ENCODE peak calls at places on chromosomes 16 and 17, in five cellular contexts. Z is IMR-90, U is colonic mucosa, X is GM12878, B is mesenchymal stem cell. D is an unnamed sample. For H3K36me3 and H3K4me1, the result is how much of the 10 kb centered on the place peaks cover.

GRCh38 chr17:14201595-14201994 is 35.1 kb downstream of the CDRT15 start:
- DNase-seq in Z (no peak), U (no peak), X (no peak), B (no peak), D (no peak)

GRCh38 chr17:17500999-17501605 is 4.9 kb upstream of the RASD1 start:
- DNase-seq in Z (no peak), U (peak), X (no peak), B (no peak), D (no peak)

GRCh38 chr16:28543072-28543471 is 4.3 kb upstream of the NUPR1 start:
- DNase-seq in Z (no peak), U (peak), X (no peak), B (no peak), D (no peak)

GRCh38 chr16:3115011-3115410 is 2.6 kb downstream of the ZNF205 start:
- DNase-seq in Z (no peak), U (no peak), X (no peak), B (no peak), D (no peak)

GRCh38 chr17:66542183-66542966 is 240.0 kb downstream of the PRKCA start:
- DNase-seq in Z (peak), U (no peak), X (peak), B (peak), D (peak)

GRCh38 chr16:68564367-68564985 is 25.4 kb downstream of the ZFP90 start:
- DNase-seq in Z (peak), U (no peak), X (no peak), B (peak), D (peak)

GRCh38 chr16:35533683-35534082 is 2074.3 kb downstream of the TP53TG3F start:
- DNase-seq in Z (no peak), U (no peak), X (no peak), B (no peak), D (no peak)

GRCh38 chr16:29645699-29646187 is 17.3 kb upstream of the SPN start:
- DNase-seq in Z (no peak), U (no peak), X (peak), B (no peak), D (no peak)

GRCh38 chr17:1110844-1111598 is 68.8 kb downstream of the ABR start:
- DNase-seq in Z (peak), U (peak), X (no peak), B (peak), D (peak)

GRCh38 chr16:73170587-73170986 is 122.7 kb upstream of the ZFHX3 start:
- DNase-seq in Z (no peak), U (no peak), X (no peak), B (no peak), D (no peak)

GRCh38 chr17:80141463-80142165 is 5.3 kb downstream of the EIF4A3 start:
- DNase-seq in Z (no peak), U (no peak), X (no peak), B (no peak), D (no peak)

GRCh38 chr17:66849851-66850580 is 15.1 kb downstream of the CACNG5 start:
- DNase-seq in Z (no peak), U (no peak), X (no peak), B (no peak), D (no peak)

GRCh38 chr17:62653002-62653830 is 25.7 kb downstream of the MRC2 start:
- DNase-seq in Z (peak), U (peak), X (peak), B (peak), D (peak)

GRCh38 chr16:9402293-9402865 is 310.9 kb downstream of the HAPSTR1 start:
- DNase-seq in Z (no peak), U (no peak), X (no peak), B (no peak), D (no peak)

GRCh38 chr17:28865946-28866752 is 11.3 kb downstream of the ERAL1 start:
- DNase-seq in Z (no peak), U (no peak), X (no peak), B (no peak), D (no peak)

GRCh38 chr17:79325707-79326106 is 251.1 kb downstream of the ENGASE start:
- DNase-seq in Z (no peak), U (no peak), X (no peak), B (no peak), D (peak)

GRCh38 chr16:72013888-72014538 is 5.5 kb downstream of the DHODH start:
- DNase-seq in Z (no peak), U (no peak), X (no peak), B (no peak), D (no peak)

DNA sequence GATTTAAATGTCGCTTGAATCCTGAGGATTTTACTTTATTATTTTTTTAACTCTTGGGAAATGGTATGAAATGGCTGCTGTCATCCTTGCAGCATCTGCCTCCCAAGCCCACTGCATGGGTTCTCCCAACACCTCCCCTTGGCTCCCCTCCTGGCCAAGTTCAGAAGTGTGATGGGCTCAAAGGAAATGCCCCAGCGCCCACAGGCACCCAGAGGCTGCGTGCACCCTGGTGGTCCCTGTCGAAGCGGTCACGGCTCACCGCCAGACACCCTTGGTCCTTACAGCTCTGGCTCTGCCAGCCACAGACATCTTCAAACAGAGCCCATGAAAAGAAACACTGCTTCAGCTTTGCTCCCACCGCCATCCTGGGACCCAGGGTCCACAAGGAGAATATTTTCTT is 334.7 kb downstream of the SOX9 start:
- DNase-seq in Z (no peak), U (no peak), X (no peak), B (no peak), D (no peak)
- H3K9ac ChIP-seq in Z (no peak), U (peak), X (no peak), B (no peak), D (no peak)

GRCh38 chr16:11047057-11047456 is 102.7 kb downstream of the CLEC16A start:
- DNase-seq in Z (peak), U (no peak), X (no peak), B (peak), D (peak)
- H3K36me3 ChIP-seq in Z (under half), U (under half), X (under half), B (half or more), D (under half)

GRCh38 chr16:85087899-85088569 is 24.2 kb downstream of the CIBAR2 start:
- DNase-seq in Z (no peak), U (no peak), X (no peak), B (no peak), D (no peak)
- H3K4me1 ChIP-seq in Z (under half), U (under half), X (under half), B (under half), D (under half)

GRCh38 chr16:70634861-70635260 is 11.5 kb upstream of the IL34 start:
- DNase-seq in Z (peak), U (no peak), X (no peak), B (no peak), D (peak)

GRCh38 chr16:70635356-70636016 is 10.9 kb upstream of the IL34 start:
- DNase-seq in Z (peak), U (no peak), X (no peak), B (peak), D (peak)

GRCh38 chr16:70642633-70643032 is 3.7 kb upstream of the IL34 start:
- DNase-seq in Z (no peak), U (no peak), X (no peak), B (no peak), D (no peak)

GRCh38 chr16:70644763-70645597 is 1.4 kb upstream of the IL34 start:
- DNase-seq in Z (no peak), U (no peak), X (no peak), B (no peak), D (no peak)

DNA sequence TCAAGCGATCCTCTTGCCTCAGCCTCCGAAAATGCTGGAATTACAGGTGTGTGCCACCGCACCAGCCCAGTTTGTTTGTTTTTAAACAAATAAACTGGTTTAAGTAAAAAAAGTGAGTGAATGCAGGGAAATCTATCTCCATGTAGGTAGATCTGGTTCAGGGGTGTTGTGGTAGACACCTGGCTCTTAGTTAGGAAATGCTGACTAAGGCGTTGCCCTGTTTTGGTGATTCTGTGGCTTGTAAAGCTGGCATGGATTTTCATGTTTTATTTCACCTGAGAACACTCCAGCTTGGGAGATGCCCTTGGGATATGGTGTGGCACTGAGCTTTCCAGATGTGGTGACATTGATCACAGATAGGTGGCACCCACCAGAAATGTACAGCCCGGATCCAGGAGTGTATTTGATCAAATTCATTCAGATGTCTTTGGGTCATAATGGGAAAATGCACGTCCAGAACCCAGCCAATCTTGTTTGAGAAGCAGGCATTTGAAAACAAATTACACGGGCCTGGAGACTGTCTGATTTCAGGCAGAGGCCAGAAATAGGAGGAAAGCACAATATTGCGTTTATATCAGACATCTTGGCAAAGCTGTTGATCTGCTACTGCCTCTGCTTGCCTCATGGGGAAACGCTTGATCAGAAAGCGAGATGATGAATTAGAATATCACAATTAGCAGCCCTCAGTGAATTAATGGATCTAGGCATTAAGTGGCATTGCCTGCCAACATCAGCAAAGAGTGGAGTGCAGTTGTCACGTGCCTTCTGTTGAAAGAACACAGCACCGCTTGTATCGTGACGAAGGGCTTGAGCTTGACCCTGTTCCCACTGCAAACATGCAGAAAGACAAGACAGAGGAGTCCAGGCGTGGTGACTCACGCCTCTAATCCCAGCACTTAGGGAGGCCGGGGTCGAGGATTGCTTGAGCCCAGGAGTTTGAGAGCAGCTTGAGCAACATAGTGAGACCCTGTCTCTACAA is 7.3 kb upstream of the IL34 start:
- DNase-seq in Z (peak), U (no peak), X (no peak), B (peak), D (peak)
- H3K9ac ChIP-seq in Z (no peak), U (peak), X (no peak), B (peak), D (peak)

GRCh38 chr17:4073983-4074830 is 68.6 kb downstream of the ZZEF1 start:
- DNase-seq in Z (no peak), U (peak), X (peak), B (peak), D (no peak)

GRCh38 chr17:4074831-4075495 is 67.9 kb downstream of the ZZEF1 start:
- DNase-seq in Z (peak), U (no peak), X (peak), B (peak), D (peak)

GRCh38 chr17:4068918-4069317 is 73.9 kb downstream of the ZZEF1 start:
- DNase-seq in Z (no peak), U (no peak), X (no peak), B (no peak), D (no peak)

DNA sequence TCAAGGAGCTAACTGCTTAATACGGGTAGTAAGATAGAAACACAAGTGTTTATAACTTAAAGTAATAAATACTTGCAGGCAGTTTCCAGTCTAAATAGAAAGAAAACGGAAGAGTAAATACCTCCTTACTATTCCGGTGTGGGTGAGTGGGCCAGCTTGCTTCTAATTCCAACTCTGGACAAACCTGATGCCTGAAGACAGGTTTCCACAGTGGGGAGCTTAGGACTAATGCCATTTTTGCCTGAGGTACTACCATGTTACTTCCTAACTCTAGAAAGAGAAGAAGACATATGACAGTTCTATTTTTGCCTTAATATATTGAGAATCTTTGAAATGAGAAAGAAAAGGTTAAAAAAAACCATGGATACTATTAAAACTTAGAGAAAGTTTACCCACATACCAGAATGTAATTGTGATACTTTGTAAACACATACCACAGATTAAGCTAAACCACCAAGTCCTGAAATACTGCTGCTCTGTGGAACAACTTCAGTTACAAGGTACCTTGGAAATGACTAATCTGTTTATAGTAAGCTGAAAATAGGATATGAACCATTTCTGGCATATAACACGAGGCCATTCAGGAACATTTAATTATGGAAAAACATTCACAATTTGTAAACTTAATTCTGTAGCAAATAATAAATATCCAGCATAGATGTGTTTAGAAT is 70.2 kb downstream of the ZZEF1 start:
- DNase-seq in Z (peak), U (no peak), X (no peak), B (peak), D (peak)
- H3K36me3 ChIP-seq in Z (half or more), U (under half), X (half or more), B (under half), D (half or more)

GRCh38 chr17:21280081-21280518 is 4.4 kb upstream of the MAP2K3 start:
- DNase-seq in Z (peak), U (peak), X (peak), B (peak), D (peak)
- H3K4me1 ChIP-seq in Z (under half), U (under half), X (under half), B (under half), D (under half)

DNA sequence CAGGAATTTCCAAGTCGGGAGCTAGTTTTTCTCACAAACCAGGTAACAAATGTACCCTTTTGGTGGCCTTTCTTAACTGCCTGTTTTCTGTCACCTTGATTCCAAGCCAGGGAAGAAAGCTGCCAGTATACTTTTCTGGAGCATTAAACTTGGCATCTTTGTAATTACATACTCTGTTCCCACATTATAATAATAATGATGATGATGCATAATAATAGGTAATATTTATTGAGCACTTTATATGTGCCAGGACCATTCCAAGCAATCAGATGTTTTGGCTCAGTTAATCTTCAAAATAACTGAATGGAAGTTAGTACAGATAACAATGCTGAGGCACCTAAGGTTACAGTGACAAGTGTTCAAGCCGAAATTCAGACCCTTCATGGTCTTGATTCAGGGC is 11.1 kb upstream of the PSMC5 start:
- DNase-seq in Z (no peak), U (no peak), X (no peak), B (no peak), D (no peak)
- H3K9ac ChIP-seq in Z (peak), U (no peak), X (no peak), B (no peak), D (no peak)

GRCh38 chr16:57020651-57021050 is 31.3 kb downstream of the NLRC5 start:
- DNase-seq in Z (no peak), U (no peak), X (no peak), B (no peak), D (no peak)
- H3K36me3 ChIP-seq in Z (under half), U (under half), X (under half), B (under half), D (half or more)

GRCh38 chr17:38750312-38751121 is 2.0 kb upstream of the PSMB3 start:
- DNase-seq in Z (peak), U (peak), X (no peak), B (peak), D (peak)
- H3K4me1 ChIP-seq in Z (under half), U (under half), X (under half), B (under half), D (under half)

GRCh38 chr17:77106874-77107358 is 33.9 kb upstream of the SEC14L1 start:
- DNase-seq in Z (no peak), U (no peak), X (peak), B (no peak), D (no peak)

GRCh38 chr17:77105706-77106105 is 35.1 kb upstream of the SEC14L1 start:
- DNase-seq in Z (no peak), U (no peak), X (no peak), B (no peak), D (no peak)

GRCh38 chr17:77109159-77110005 is 31.4 kb upstream of the SEC14L1 start:
- DNase-seq in Z (no peak), U (no peak), X (no peak), B (no peak), D (no peak)

GRCh38 chr17:77110006-77110374 is 30.8 kb upstream of the SEC14L1 start:
- DNase-seq in Z (peak), U (no peak), X (peak), B (peak), D (peak)

DNA sequence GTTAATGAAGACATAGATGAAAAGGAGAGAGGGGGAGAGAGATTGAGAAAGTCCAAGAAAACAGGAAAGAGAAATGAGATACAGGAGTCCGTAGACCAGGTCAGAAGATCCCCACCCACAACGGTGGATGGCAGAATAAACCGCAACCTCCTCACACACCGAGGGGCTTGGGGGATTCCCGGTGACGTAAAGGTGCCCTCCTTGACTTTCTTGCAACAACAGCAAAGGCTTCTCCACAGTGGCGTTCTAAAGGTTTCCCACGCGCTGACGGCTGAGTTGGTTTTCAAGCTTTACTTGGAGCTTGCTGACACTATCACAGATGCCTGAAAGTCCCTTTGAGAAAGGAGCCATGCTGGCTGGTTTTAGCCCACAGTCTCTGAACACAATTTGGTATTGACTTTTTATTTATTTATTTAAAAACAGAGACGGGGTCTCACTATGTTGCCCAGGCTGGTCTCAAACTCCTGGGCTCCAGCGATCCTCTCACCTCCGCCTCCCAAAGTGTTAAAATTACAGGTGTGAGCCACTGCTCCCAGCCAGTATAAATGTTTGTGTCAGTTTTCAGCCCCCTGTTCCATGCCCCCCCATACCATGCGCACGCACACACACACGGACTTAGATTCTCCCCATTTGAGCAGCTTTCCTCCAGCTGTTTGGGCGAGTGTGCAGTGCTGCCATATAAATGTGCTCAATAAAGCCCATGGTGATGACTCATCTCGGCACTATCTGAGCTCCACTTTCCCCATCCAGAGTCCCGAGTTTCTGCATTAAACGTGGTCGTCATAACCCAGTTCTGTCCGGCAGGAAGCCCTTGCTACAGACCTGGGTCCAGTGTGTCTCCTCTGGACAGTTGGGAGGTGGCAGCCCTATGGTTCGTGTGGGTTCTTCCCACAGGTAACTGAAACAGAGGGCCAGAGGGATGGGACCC is 33.0 kb upstream of the SEC14L1 start:
- DNase-seq in Z (peak), U (no peak), X (peak), B (peak), D (peak)
- H3K9ac ChIP-seq in Z (no peak), U (no peak), X (peak), B (no peak), D (no peak)